ENCODE peak calls at places on chromosomes 2 and 18, in five cellular contexts. M is uterus, Q is endothelial cell of umbilical vein, K is thyroid gland, F is A549. Y is an unnamed sample.

GRCh38 chr2:150438654-150439053 is 48.8 kb downstream of the RND3 start:
- DNase-seq in K (no peak), Q (no peak), M (no peak), F (no peak), Y (no peak)

GRCh38 chr2:228522276-228522675 is 340.8 kb upstream of the SPHKAP start:
- DNase-seq in F (no peak), Q (no peak), K (no peak), M (no peak), Y (no peak)

GRCh38 chr2:7860693-7861092 is 821.2 kb upstream of the ID2 start:
- DNase-seq in M (no peak), F (no peak), Q (no peak), K (no peak), Y (no peak)

GRCh38 chr2:112880081-112880531 is 30.9 kb upstream of the IL37 start:
- DNase-seq in Q (no peak), F (no peak), M (no peak), K (no peak), Y (no peak)

GRCh38 chr18:57950542-57950941 is 93.5 kb upstream of the NEDD4L start:
- DNase-seq in K (no peak), Q (no peak), M (no peak), F (no peak), Y (no peak)

GRCh38 chr2:127400533-127400896 is 12.7 kb upstream of the MAP3K2 start:
- DNase-seq in F (no peak), Q (no peak), M (no peak), K (no peak), Y (no peak)

GRCh38 chr2:149330127-149331022 is at the start of gene LYPD6:
- DNase-seq in M (peak), F (peak), K (peak), Q (peak), Y (peak)

GRCh38 chr2:1544478-1545069 is 131.3 kb downstream of the TPO start:
- DNase-seq in F (no peak), Q (no peak), K (peak), M (no peak), Y (no peak)

GRCh38 chr2:64854773-64855237 is 134.4 kb upstream of the SLC1A4 start:
- DNase-seq in M (no peak), F (peak), Q (no peak), K (no peak), Y (no peak)

GRCh38 chr18:57898506-57899124 is 95.5 kb upstream of the ATP8B1 start:
- DNase-seq in M (no peak), Q (no peak), K (no peak), F (peak), Y (no peak)

GRCh38 chr2:40292291-40292690 is 159.6 kb downstream of the SLC8A1 start:
- DNase-seq in M (no peak), Q (no peak), K (no peak), F (no peak), Y (no peak)

GRCh38 chr2:88865801-88866353 is 174.4 kb downstream of the RPIA start:
- DNase-seq in F (no peak), Q (no peak), M (no peak), K (no peak), Y (no peak)

GRCh38 chr18:55781481-55781957 is 193.5 kb upstream of the TCF4 start:
- DNase-seq in M (peak), K (peak), Q (peak), F (peak), Y (peak)

GRCh38 chr2:198127627-198128026 is 323.2 kb downstream of the PLCL1 start:
- DNase-seq in K (peak), F (peak), M (peak), Q (peak), Y (peak)

DNA sequence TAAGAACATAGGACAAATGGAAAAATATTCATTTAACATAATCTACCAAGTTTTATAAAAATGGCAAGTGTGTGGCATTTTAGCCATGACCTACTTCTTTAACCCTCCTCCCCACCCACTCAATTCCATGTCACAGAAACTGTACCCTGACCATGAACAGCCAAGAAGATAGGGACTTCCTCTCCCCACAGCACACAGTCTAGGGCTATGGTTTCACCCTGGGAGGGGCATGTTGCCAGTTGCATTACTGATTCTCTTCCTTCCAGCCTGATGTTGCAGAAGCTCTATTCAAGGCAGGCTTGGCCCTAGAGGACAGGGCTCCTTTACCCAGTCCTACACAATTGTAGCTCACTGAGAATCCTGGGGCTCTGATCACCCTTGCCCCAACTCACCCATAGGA is 153.6 kb upstream of the KLF7 start:
- DNase-seq in K (no peak), Q (no peak), F (no peak), M (no peak), Y (no peak)
- H3K27ac ChIP-seq in K (no peak), Q (no peak), F (peak), M (no peak), Y (no peak)

DNA sequence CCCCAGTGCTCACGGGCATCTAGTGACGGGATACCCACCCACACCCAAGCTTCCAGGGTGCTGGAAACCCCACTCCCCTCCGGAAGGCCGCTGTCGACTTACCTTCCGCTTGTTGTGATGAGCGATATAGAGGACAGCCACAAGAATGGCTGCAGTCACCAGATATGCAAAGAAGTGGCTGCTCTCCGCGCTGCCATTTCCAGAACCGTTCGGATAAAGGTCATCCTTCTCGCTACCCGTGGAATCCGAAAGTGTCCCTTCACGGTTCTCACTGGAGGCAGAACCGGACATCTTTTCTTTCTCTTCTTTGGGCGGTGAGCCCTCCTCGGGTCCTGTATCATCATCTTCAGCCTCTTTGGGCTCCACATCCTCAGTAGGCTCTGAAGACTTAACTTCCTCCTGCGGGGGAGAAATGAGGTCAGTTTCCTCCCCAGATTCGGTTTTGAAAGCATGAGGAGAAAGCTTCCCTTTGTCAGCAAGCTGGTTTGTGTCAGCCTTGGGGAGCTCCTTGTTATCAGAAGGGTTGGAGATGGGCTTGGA is 1.3 kb downstream of the TGOLN2 start:
- DNase-seq in K (no peak), Q (peak), F (no peak), M (no peak), Y (no peak)
- TF ChIP-seq POLR2A in K (no peak), Q (peak), F (no peak), M (no peak), Y (no peak)

GRCh38 chr2:144449028-144449406 is 70.9 kb downstream of the ZEB2 start:
- DNase-seq in K (peak), F (peak), M (no peak), Q (no peak), Y (no peak)
- H3K27ac ChIP-seq in K (no peak), F (no peak), M (peak), Q (no peak), Y (no peak)

DNA sequence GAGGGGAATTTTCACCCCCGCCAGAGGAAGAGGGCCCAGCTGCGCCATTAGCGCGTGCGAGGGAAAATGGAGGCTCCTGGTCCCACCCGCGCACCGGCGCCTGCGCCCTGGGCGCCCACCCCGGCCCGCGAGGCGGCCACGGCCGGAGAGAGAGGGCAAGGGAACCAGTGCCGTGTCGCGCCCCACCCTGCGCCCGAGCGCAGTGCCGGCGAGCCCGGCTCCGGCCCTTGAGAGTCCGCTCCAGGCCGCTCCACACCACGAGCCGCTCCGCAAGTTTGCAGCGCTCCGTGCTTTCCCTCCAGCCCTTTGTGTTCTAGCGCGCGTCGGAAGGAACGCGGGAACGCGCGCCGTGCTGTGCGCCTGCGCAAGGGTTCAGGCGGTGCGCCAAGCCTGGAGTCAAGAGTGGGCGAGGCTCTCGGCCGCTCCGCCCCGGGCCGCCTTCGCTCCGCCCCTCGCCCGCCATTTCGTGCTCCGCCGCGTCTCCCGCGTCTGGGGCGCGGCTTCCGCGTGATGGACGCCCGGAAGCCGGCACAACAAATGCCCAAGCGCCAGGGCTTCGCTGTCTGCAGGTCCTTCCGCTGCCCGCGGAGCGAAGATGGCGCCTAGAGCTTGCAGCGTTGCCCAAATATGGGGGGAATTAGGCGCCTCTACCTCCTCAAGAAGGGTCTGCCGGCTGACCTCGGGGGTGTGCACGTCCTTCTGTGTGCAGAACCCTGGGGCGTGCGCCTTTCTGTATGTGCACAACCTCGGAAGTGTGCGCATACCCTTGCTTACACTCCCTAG is 46.1 kb upstream of the PTMA start:
- DNase-seq in K (peak), F (peak), M (peak), Q (peak), Y (peak)
- TF ChIP-seq POLR2A in K (peak), F (peak), M (peak), Q (peak), Y (peak)

DNA sequence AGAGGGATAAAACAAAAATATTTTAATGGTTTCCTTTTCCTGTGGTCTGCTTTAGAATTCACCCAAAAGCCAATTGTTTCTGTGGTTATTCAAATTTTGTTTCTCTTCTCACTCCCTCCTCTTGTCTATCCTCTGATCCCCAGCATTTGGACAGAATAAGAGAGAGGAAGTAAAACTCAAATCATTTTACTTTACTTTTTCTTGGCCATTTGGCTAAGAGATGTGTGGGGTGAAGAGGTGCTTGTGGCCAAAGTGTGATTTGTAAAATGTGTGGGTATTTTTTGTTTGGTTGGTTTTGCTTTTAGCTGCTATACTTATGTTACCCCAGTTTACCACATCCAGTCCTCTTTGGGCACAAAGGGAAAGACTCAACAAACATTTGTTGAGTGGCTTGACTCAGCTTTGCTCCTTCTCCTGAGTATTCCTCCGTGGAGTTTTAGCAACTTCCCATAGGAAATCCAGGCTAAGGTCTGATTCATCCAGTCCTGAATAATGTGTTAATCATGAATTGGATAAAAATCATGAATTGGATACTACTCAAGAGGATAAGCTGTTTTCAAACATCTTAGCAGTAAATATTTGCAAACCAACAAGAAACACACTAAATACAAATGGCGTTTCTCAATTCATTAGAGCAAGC is 109.1 kb upstream of the CYP1B1 start:
- DNase-seq in Q (peak), K (no peak), F (no peak), M (no peak), Y (no peak)
- H3K27ac ChIP-seq in Q (no peak), K (peak), F (no peak), M (peak), Y (no peak)

GRCh38 chr18:10570622-10571021 is 44.8 kb downstream of the NAPG start:
- DNase-seq in K (no peak), F (no peak), M (no peak), Q (no peak), Y (no peak)
- TF ChIP-seq POLR2A in K (no peak), F (no peak), M (no peak), Q (no peak), Y (no peak)

GRCh38 chr18:13139885-13140450 is 78.6 kb upstream of the LDLRAD4 start:
- DNase-seq in K (no peak), M (no peak), F (peak), Q (no peak), Y (no peak)

GRCh38 chr18:13136689-13137040 is 81.9 kb upstream of the LDLRAD4 start:
- DNase-seq in Q (peak), K (peak), F (no peak), M (no peak), Y (no peak)

GRCh38 chr18:13137041-13137938 is 81.3 kb upstream of the LDLRAD4 start:
- DNase-seq in K (peak), Q (peak), M (peak), F (no peak), Y (no peak)

GRCh38 chr18:13138822-13139139 is 79.8 kb upstream of the LDLRAD4 start:
- DNase-seq in Q (no peak), K (no peak), M (no peak), F (no peak), Y (no peak)

GRCh38 chr18:13137939-13138821 is 80.4 kb upstream of the LDLRAD4 start:
- DNase-seq in M (peak), Q (peak), F (peak), K (peak), Y (peak)
- H3K27ac ChIP-seq in M (peak), Q (no peak), F (peak), K (peak), Y (no peak)

DNA sequence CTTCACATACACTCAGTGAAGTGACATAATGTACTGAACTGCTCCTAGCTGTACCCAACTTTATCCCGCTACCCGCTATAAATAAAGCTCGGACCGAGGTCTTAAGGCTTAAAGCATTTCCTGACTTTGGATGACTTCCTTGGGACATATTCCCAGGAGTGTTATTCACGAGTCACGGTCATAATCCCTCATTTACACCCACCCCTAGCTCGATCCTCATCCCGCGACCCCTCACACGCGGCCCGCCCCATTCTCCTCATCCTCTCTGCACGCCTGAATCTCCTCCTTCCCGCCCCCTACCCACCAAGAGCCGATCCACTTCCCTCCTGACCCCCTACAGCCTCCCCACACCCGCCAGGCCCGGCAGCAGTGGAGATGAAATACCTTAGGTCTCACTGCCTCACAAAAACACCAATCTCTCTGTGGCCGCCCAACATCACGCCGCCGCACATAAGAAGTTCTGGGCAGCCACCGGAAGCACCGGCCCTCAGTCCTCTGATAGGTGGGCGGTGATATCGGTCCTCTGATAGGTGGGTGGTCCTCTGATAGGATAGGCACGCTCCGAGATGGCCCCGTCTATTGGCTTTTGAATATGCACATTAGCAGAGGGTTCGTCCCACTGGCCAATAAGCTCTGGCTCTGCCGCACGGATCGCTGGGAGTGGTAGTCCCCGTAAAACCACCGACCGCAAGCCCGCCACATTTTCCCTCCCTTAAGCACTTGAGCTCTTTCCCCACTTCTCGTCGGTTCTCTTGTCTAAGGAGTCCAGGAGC is at the start of gene WDCP:
- DNase-seq in K (peak), Q (peak), M (peak), F (peak), Y (peak)
- TF ChIP-seq POLR2A in K (peak), Q (peak), M (peak), F (peak), Y (peak)

GRCh38 chr2:20507166-20507692 is 60.4 kb downstream of the RHOB start:
- DNase-seq in K (no peak), F (no peak), M (no peak), Q (no peak), Y (no peak)

GRCh38 chr2:20506281-20506685 is 59.4 kb downstream of the RHOB start:
- DNase-seq in F (peak), M (no peak), K (no peak), Q (peak), Y (no peak)

GRCh38 chr2:20501974-20502373 is 55.1 kb downstream of the RHOB start:
- DNase-seq in K (no peak), M (peak), F (peak), Q (peak), Y (no peak)

GRCh38 chr2:20507711-20508110 is 60.8 kb downstream of the RHOB start:
- DNase-seq in Q (no peak), F (no peak), K (no peak), M (no peak), Y (no peak)

DNA sequence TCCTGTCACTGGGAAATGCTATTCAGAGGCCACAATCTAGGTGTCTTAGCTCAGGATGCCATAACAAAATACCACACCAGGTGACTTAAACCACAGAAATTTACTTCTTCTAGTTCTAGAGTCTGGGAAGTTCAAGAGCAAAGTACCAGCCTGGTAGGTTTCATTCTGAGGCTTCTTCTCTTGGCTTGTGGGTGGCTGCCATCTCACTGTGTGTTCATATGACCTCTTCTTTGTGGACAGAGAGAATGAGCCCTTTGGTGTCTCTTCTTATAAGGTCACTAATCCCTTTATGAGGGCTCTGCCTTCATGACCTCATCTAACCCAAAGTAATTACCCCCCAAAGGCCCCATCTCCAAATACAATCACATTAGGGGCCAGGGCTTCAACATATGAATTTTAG is 57.3 kb downstream of the RHOB start:
- DNase-seq in F (no peak), Q (no peak), M (no peak), K (no peak), Y (no peak)
- H3K27ac ChIP-seq in F (peak), Q (no peak), M (no peak), K (no peak), Y (no peak)